ENCODE peak calls at places on chromosomes 4 and X, in five cellular contexts. J, L, T, C and W are unnamed samples.

GRCh38 chr4:69650872-69651271 is 2.2 kb downstream of the UGT2A1 start:
- DNase-seq in J (no peak), L (no peak), T (no peak), C (no peak), W (no peak)

GRCh38 chr4:49032440-49033161 is 46.5 kb downstream of the CWH43 start:
- DNase-seq in J (peak), L (no peak), T (peak), C (peak), W (no peak)

GRCh38 chr4:105196523-105197145 is 50.0 kb downstream of the TET2 start:
- DNase-seq in J (no peak), L (no peak), T (no peak), C (no peak), W (no peak)

GRCh38 chr4:139145552-139145932 is 31.5 kb downstream of the ELF2 start:
- DNase-seq in J (no peak), L (no peak), T (no peak), C (no peak), W (no peak)

GRCh38 chr4:174592985-174593335 is 70.7 kb upstream of the HPGD start:
- DNase-seq in J (peak), L (peak), T (no peak), C (no peak), W (no peak)

GRCh38 chr4:167614866-167615265 is 380.6 kb upstream of the SPOCK3 start:
- DNase-seq in J (no peak), L (no peak), T (no peak), C (no peak), W (no peak)

GRCh38 chr4:108881190-108881589 is 118.3 kb upstream of the ETNPPL start:
- DNase-seq in J (peak), L (peak), T (no peak), C (no peak), W (no peak)

GRCh38 chr4:126991965-126992364 is 640.8 kb upstream of the INTU start:
- DNase-seq in J (peak), L (no peak), T (no peak), C (no peak), W (no peak)

GRCh38 chr4:8794491-8794890 is 77.1 kb downstream of the HMX1 start:
- DNase-seq in J (no peak), L (no peak), T (no peak), C (no peak), W (no peak)

GRCh38 chr4:155612074-155612473 is 54.6 kb upstream of the GUCY1A1 start:
- DNase-seq in J (peak), L (no peak), T (no peak), C (no peak), W (no peak)

GRCh38 chrX:17550011-17550410 is 175.0 kb downstream of the NHS start:
- DNase-seq in J (no peak), L (no peak), T (no peak), C (no peak), W (no peak)